ENCODE peak calls at places on chromosomes 12 and 14, in ten cellular contexts. N is stimulated activated CD4-positive, alpha-beta T cell treated with anti-CD3 and anti-CD28 coated beads, Interleukin-15, amount 100 ng/mL, for 24 hours; V is T-helper 1 cell; A is RCC 7860; J is body of pancreas; E is AG10803; Z is AG04450; U is GM10248; H is activated naive CD4-positive, alpha-beta T cell; C is non-pigmented ciliary epithelial cell. O is an unnamed sample.

GRCh38 chr12:112307219-112308062 is 74.8 kb downstream of the HECTD4 start:
- DNase-seq in N (no peak), V (no peak), A (no peak), J (no peak), E (peak; percentile 8), Z (no peak), U (no peak), H (no peak), C (no peak), O (no peak)

GRCh38 chr14:77882098-77882497 is 82.2 kb downstream of the ADCK1 start:
- DNase-seq in N (no peak), V (no peak), A (no peak), J (peak; percentile 54), E (peak; percentile 32), Z (no peak), U (no peak), H (no peak), C (no peak), O (no peak)

GRCh38 chr14:85233756-85234545 is 296.0 kb upstream of the FLRT2 start:
- DNase-seq in N (no peak), V (no peak), A (peak; percentile 52), J (no peak), E (peak; percentile 59), Z (no peak), U (no peak), H (no peak), C (no peak), O (no peak)

GRCh38 chr12:113852695-113853490 is 113.2 kb downstream of the RBM19 start:
- DNase-seq in N (no peak), V (no peak), A (no peak), J (no peak), E (no peak), Z (no peak), U (no peak), H (no peak), C (no peak), O (no peak)

GRCh38 chr12:71581206-71581605 is 82.4 kb downstream of the ZFC3H1 start:
- DNase-seq in N (no peak), V (no peak), A (peak; percentile 24), J (no peak), E (no peak), Z (no peak), U (no peak), H (no peak), C (no peak), O (no peak)

GRCh38 chr12:72323881-72324280 is 51.7 kb downstream of the TRHDE start:
- DNase-seq in N (no peak), V (no peak), A (no peak), J (no peak), E (peak; percentile 47), Z (no peak), U (no peak), H (no peak), C (no peak), O (no peak)

GRCh38 chr12:67773896-67774295 is 125.4 kb downstream of the DYRK2 start:
- DNase-seq in N (no peak), V (no peak), A (no peak), J (no peak), E (no peak), Z (peak; percentile 43), U (no peak), H (no peak), C (no peak), O (no peak)

GRCh38 chr12:76303365-76303764 is 44.9 kb downstream of the BBS10 start:
- DNase-seq in N (no peak), V (no peak), A (no peak), J (no peak), E (no peak), Z (no peak), U (no peak), H (no peak), C (no peak), O (no peak)

GRCh38 chr12:3000548-3001275 is 41.5 kb downstream of the TEAD4 start:
- DNase-seq in N (no peak), V (no peak), A (no peak), J (peak; percentile 71), E (no peak), Z (no peak), U (no peak), H (no peak), C (no peak), O (no peak)

GRCh38 chr12:7493006-7493405 is 10.6 kb downstream of the CD163 start:
- DNase-seq in N (no peak), V (no peak), A (no peak), J (no peak), E (no peak), Z (no peak), U (no peak), H (no peak), C (no peak), O (no peak)

GRCh38 chr12:46659844-46660243 is 166.0 kb downstream of the SLC38A4 start:
- DNase-seq in N (no peak), V (no peak), A (no peak), J (no peak), E (no peak), Z (no peak), U (no peak), H (no peak), C (no peak), O (no peak)

GRCh38 chr12:42182394-42182793 is 37.7 kb upstream of the GXYLT1 start:
- DNase-seq in N (no peak), V (no peak), A (no peak), J (no peak), E (no peak), Z (no peak), U (no peak), H (no peak), C (no peak), O (no peak)

GRCh38 chr14:97802430-97802829 is 1005.2 kb downstream of the VRK1 start:
- DNase-seq in N (no peak), V (no peak), A (no peak), J (no peak), E (no peak), Z (no peak), U (no peak), H (no peak), C (no peak), O (no peak)

GRCh38 chr12:8644345-8645248 is 18.0 kb downstream of the MFAP5 start:
- DNase-seq in N (peak; percentile 62), V (peak; percentile 6), A (no peak), J (no peak), E (no peak), Z (no peak), U (peak; percentile 63), H (no peak), C (no peak), O (no peak)

GRCh38 chr14:51715250-51715649 is 63.5 kb downstream of the FRMD6 start:
- DNase-seq in N (no peak), V (no peak), A (no peak), J (no peak), E (no peak), Z (no peak), U (no peak), H (no peak), C (no peak), O (no peak)

GRCh38 chr14:71658261-71658860 is 273.9 kb upstream of the RGS6 start:
- DNase-seq in N (no peak), V (no peak), A (no peak), J (no peak), E (peak; percentile 32), Z (no peak), U (no peak), H (no peak), C (no peak), O (no peak)

GRCh38 chr12:14113031-14113430 is 131.6 kb upstream of the GRIN2B start:
- DNase-seq in N (no peak), V (no peak), A (no peak), J (no peak), E (no peak), Z (no peak), U (no peak), H (no peak), C (no peak), O (no peak)

GRCh38 chr12:117036046-117036445 is 63.2 kb downstream of the TESC start:
- DNase-seq in N (no peak), V (no peak), A (no peak), J (no peak), E (no peak), Z (no peak), U (no peak), H (no peak), C (no peak), O (no peak)

GRCh38 chr12:109737111-109737510 is 23.5 kb downstream of the FAM222A start:
- DNase-seq in N (no peak), V (no peak), A (no peak), J (peak; percentile 1), E (no peak), Z (no peak), U (no peak), H (no peak), C (no peak), O (no peak)

GRCh38 chr12:131046813-131047788 is 93.4 kb downstream of the ADGRD1 start:
- DNase-seq in N (no peak), V (no peak), A (no peak), J (no peak), E (no peak), Z (no peak), U (peak; percentile 47), H (no peak), C (no peak), O (no peak)

GRCh38 chr14:52071675-52072074 is 2.8 kb upstream of the NID2 start:
- DNase-seq in N (no peak), V (no peak), A (no peak), J (no peak), E (no peak), Z (no peak), U (no peak), H (no peak), C (no peak), O (no peak)

GRCh38 chr14:55297611-55298323 is 26.5 kb downstream of the FBXO34 start:
- DNase-seq in N (peak; percentile 39), V (no peak), A (no peak), J (peak; percentile 70), E (no peak), Z (no peak), U (peak; percentile 44), H (no peak), C (no peak), O (no peak)

GRCh38 chr12:5168148-5168547 is 124.5 kb downstream of the KCNA5 start:
- DNase-seq in N (no peak), V (no peak), A (no peak), J (no peak), E (no peak), Z (no peak), U (no peak), H (no peak), C (no peak), O (no peak)

GRCh38 chr14:22482085-22482694 is 106.8 kb downstream of the DAD1 start:
- DNase-seq in N (no peak), V (no peak), A (no peak), J (no peak), E (no peak), Z (no peak), U (no peak), H (no peak), C (no peak), O (no peak)

GRCh38 chr14:72638021-72638420 is 255.9 kb downstream of the DPF3 start:
- DNase-seq in N (no peak), V (no peak), A (peak; percentile 87), J (no peak), E (peak; percentile 94), Z (peak; percentile 81), U (no peak), H (no peak), C (no peak), O (no peak)

GRCh38 chr12:93192878-93193277 is 184.8 kb upstream of the NUDT4 start:
- DNase-seq in N (no peak), V (no peak), A (no peak), J (no peak), E (no peak), Z (no peak), U (no peak), H (no peak), C (no peak), O (no peak)

GRCh38 chr12:47868041-47868440 is 36.8 kb downstream of the VDR start:
- DNase-seq in N (no peak), V (no peak), A (no peak), J (no peak), E (peak; percentile 41), Z (no peak), U (no peak), H (no peak), C (no peak), O (no peak)

GRCh38 chr14:38065101-38065762 is 142.5 kb upstream of the SSTR1 start:
- DNase-seq in N (peak; percentile 37), V (peak; percentile 7), A (no peak), J (no peak), E (no peak), Z (no peak), U (no peak), H (no peak), C (no peak), O (peak; percentile 94)